ENCODE peak calls at places on chromosome 14, in ten cellular contexts. E is body of pancreas, C is epithelial cell of prostate, A is psoas muscle, F is lung, X is heart right ventricle, K is upper lobe of right lung, Q is H9, H is neural progenitor cell, G is cardiac muscle cell. S is an unnamed sample.

GRCh38 chr14:71403673-71404072 is 496.4 kb downstream of the PCNX1 start:
- DNase-seq in E (no peak), C (peak; percentile 10), A (no peak), F (no peak), X (no peak), K (no peak), Q (no peak), H (no peak), G (no peak), S (peak; percentile 27)

GRCh38 chr14:52350445-52350844 is 36.3 kb downstream of the PTGER2 start:
- DNase-seq in E (no peak), C (no peak), A (no peak), F (no peak), X (no peak), K (no peak), Q (no peak), H (no peak), G (no peak), S (no peak)

GRCh38 chr14:104171029-104171697 is 32.8 kb downstream of the KIF26A start:
- DNase-seq in E (peak; percentile 64), C (no peak), A (no peak), F (peak; percentile 57), X (no peak), K (peak; percentile 76), Q (peak; percentile 94), H (peak; percentile 70), G (peak; percentile 77), S (no peak)

GRCh38 chr14:76922599-76922998 is 96.4 kb downstream of the LRRC74A start:
- DNase-seq in E (no peak), C (no peak), A (no peak), F (no peak), X (no peak), K (no peak), Q (no peak), H (no peak), G (no peak), S (no peak)

GRCh38 chr14:72663076-72663487 is 230.8 kb downstream of the DPF3 start:
- DNase-seq in E (no peak), C (no peak), A (no peak), F (no peak), X (no peak), K (no peak), Q (no peak), H (no peak), G (no peak), S (no peak)

GRCh38 chr14:83779266-83779665 is 1750.7 kb upstream of the FLRT2 start:
- DNase-seq in E (no peak), C (no peak), A (no peak), F (no peak), X (no peak), K (no peak), Q (no peak), H (no peak), G (no peak), S (no peak)

GRCh38 chr14:70735043-70735442 is 74.3 kb downstream of the MAP3K9 start:
- DNase-seq in E (no peak), C (no peak), A (no peak), F (no peak), X (no peak), K (no peak), Q (no peak), H (no peak), G (peak; percentile 79), S (no peak)

GRCh38 chr14:94826774-94827173 is 56.9 kb upstream of the GSC start:
- DNase-seq in E (no peak), C (no peak), A (no peak), F (no peak), X (no peak), K (peak; percentile 6), Q (no peak), H (no peak), G (no peak), S (no peak)

GRCh38 chr14:61703342-61704129 is 8.2 kb downstream of the HIF1A start:
- DNase-seq in E (no peak), C (no peak), A (no peak), F (no peak), X (no peak), K (no peak), Q (no peak), H (no peak), G (no peak), S (no peak)

GRCh38 chr14:61706096-61706690 is 10.9 kb downstream of the HIF1A start:
- DNase-seq in E (no peak), C (no peak), A (no peak), F (no peak), X (no peak), K (no peak), Q (no peak), H (no peak), G (no peak), S (no peak)

GRCh38 chr14:61701946-61702345 is 6.6 kb downstream of the HIF1A start:
- DNase-seq in E (no peak), C (no peak), A (no peak), F (no peak), X (no peak), K (no peak), Q (no peak), H (no peak), G (no peak), S (no peak)

GRCh38 chr14:61704554-61704953 is 9.2 kb downstream of the HIF1A start:
- DNase-seq in E (no peak), C (no peak), A (no peak), F (no peak), X (no peak), K (no peak), Q (no peak), H (no peak), G (no peak), S (no peak)

GRCh38 chr14:61705017-61705416 is 9.7 kb downstream of the HIF1A start:
- DNase-seq in E (no peak), C (no peak), A (no peak), F (no peak), X (no peak), K (no peak), Q (no peak), H (no peak), G (no peak), S (no peak)
- H3K27ac ChIP-seq in E (no peak overlapping the region), C (no peak overlapping the region), A (no peak overlapping the region), F (no peak overlapping the region), X (no peak overlapping the region), K (no peak overlapping the region), Q (no peak overlapping the region), H (no peak overlapping the region), G (peak overlapping the region; percentile 70), S (no peak overlapping the region)

DNA sequence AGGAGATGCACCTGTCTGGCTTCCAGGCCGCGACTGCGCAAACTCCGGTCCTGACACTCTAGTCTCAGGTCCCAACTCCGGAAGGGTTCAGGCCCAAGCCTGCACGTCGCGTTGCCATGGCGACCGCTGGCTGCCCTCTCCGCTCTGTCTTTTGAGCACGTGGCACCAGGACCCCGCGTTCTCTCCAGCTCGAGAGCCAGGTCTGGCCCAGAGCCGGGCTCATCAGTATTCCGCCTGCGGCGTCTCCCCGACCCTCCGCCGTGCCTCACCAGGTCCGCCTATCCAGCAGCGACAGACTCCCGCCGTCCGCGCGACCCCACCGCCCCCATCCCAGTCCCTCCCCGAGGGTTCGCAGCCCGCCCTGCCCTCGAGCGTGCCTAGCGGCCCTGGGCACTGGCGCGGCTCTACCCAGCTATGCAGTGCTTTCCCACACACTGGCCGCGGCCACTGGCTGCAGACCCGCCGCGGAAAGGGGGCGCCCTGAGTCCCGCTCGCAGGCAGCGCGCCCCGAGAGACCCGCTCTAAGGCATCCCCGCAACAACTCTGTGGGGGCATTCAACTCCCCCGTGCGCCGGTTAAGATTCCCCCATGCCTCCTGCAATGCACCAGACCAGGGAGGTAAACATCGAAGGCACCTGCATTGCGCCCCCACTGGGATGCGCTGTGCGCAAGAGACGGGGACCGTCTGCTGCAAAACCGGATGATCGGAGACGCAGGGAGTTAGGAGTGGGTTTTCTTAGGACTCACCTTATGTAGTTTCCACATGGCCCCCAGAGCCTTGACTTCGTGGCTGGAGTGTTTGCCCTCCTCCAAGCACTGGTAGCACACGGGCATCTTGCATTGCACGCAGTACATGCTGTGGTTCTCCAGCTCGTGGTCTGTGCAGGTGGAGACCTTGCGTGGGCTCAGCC is 1.3 kb downstream of the TRIM9 start:
- DNase-seq in E (peak; percentile 18), C (no peak), A (no peak), F (no peak), X (no peak), K (no peak), Q (peak; percentile 64), H (peak; percentile 75), G (peak; percentile 51), S (peak; percentile 40)
- H3K27ac ChIP-seq in E (no peak overlapping the region), C (no peak overlapping the region), A (no peak overlapping the region), F (no peak overlapping the region), X (peak overlapping the region; percentile 7), K (no peak overlapping the region), Q (no peak overlapping the region), H (no peak overlapping the region), G (no peak overlapping the region), S (no peak overlapping the region)

GRCh38 chr14:75542585-75543091 is 20.4 kb downstream of the BATF start:
- DNase-seq in E (peak; percentile 28), C (no peak), A (peak; percentile 77), F (peak; percentile 85), X (peak; percentile 52), K (peak; percentile 88), Q (no peak), H (no peak), G (peak; percentile 25), S (peak; percentile 45)

GRCh38 chr14:75540479-75540851 is 18.2 kb downstream of the BATF start:
- DNase-seq in E (no peak), C (no peak), A (no peak), F (no peak), X (no peak), K (no peak), Q (no peak), H (no peak), G (no peak), S (no peak)

GRCh38 chr14:75545907-75546306 is 23.6 kb downstream of the BATF start:
- DNase-seq in E (no peak), C (no peak), A (no peak), F (no peak), X (no peak), K (no peak), Q (no peak), H (no peak), G (no peak), S (no peak)

GRCh38 chr14:75543786-75544185 is 21.5 kb downstream of the BATF start:
- DNase-seq in E (no peak), C (no peak), A (no peak), F (no peak), X (no peak), K (no peak), Q (no peak), H (no peak), G (no peak), S (no peak)

GRCh38 chr14:75543258-75543657 is 21.0 kb downstream of the BATF start:
- DNase-seq in E (no peak), C (no peak), A (no peak), F (no peak), X (no peak), K (no peak), Q (no peak), H (no peak), G (no peak), S (no peak)
- H3K27ac ChIP-seq in E (peak overlapping the region; percentile 10), C (no peak overlapping the region), A (no peak overlapping the region), F (peak overlapping the region; percentile 92), X (no peak overlapping the region), K (peak overlapping the region; percentile 76), Q (no peak overlapping the region), H (no peak overlapping the region), G (no peak overlapping the region), S (peak overlapping the region; percentile 55)

GRCh38 chr14:30915596-30915995 is 41.2 kb downstream of the COCH start:
- DNase-seq in E (no peak), C (no peak), A (no peak), F (no peak), X (no peak), K (no peak), Q (no peak), H (no peak), G (no peak), S (no peak)

GRCh38 chr14:30921788-30922187 is 47.4 kb downstream of the COCH start:
- DNase-seq in E (no peak), C (no peak), A (no peak), F (no peak), X (no peak), K (no peak), Q (no peak), H (no peak), G (no peak), S (no peak)

GRCh38 chr14:30921305-30921704 is 46.9 kb downstream of the COCH start:
- DNase-seq in E (no peak), C (no peak), A (no peak), F (no peak), X (no peak), K (no peak), Q (no peak), H (no peak), G (no peak), S (no peak)
- H3K27ac ChIP-seq in E (no peak overlapping the region), C (peak overlapping the region; percentile 40), A (no peak overlapping the region), F (no peak overlapping the region), X (no peak overlapping the region), K (no peak overlapping the region), Q (no peak overlapping the region), H (no peak overlapping the region), G (no peak overlapping the region), S (no peak overlapping the region)

S was measured in colonic mucosa.